ENCODE peak calls at places on chromosomes 4 and X, in seven cellular contexts. E, H, Y, M, D, X and S are unnamed samples.

GRCh38 chr4:76950052-76950845 is 697 bp downstream of the SEPTIN11 start:
- DNase-seq in D (peak), X (peak), E (peak), H (peak), Y (peak), M (peak), S (peak)

GRCh38 chr4:132334081-132334480 is 815.0 kb upstream of the PCDH10 start:
- DNase-seq in E (no peak), Y (no peak), H (no peak), D (no peak), X (no peak), M (no peak), S (no peak)

GRCh38 chr4:100022792-100023222 is 72.7 kb upstream of the H2AZ1 start:
- DNase-seq in X (peak), E (peak), Y (no peak), H (no peak), D (no peak), M (no peak), S (peak)

GRCh38 chr4:122131562-122132157 is 20.5 kb upstream of the BLTP1 start:
- DNase-seq in Y (no peak), D (no peak), M (no peak), X (no peak), H (no peak), E (no peak), S (no peak)

GRCh38 chrX:41043950-41044349 is 41.3 kb upstream of the USP9X start:
- DNase-seq in Y (no peak), M (peak), E (no peak), H (no peak), X (no peak), D (peak), S (no peak)

GRCh38 chr4:1055721-1056590 is 44.5 kb downstream of the FGFRL1 start:
- DNase-seq in E (peak), X (peak), Y (peak), D (no peak), H (peak), M (no peak), S (peak)

GRCh38 chr4:74623041-74623440 is 171.3 kb downstream of the BTC start:
- DNase-seq in H (peak), E (peak), D (peak), X (peak), M (peak), Y (peak), S (peak)

GRCh38 chrX:43505759-43506158 is 150.3 kb upstream of the MAOA start:
- DNase-seq in E (no peak), X (no peak), Y (no peak), D (peak), H (no peak), M (peak), S (no peak)

GRCh38 chr4:168766537-168767316 is 243.3 kb downstream of the CBR4 start:
- DNase-seq in M (peak), H (no peak), E (no peak), D (peak), Y (no peak), X (no peak), S (no peak)

GRCh38 chr4:53592128-53592527 is 842 bp upstream of the LNX1 start:
- DNase-seq in X (no peak), D (no peak), H (no peak), E (peak), Y (peak), M (no peak), S (no peak)

GRCh38 chr4:143358923-143359694 is 22.4 kb downstream of the GAB1 start:
- DNase-seq in D (peak), X (no peak), E (no peak), H (peak), Y (peak), M (peak), S (no peak)

GRCh38 chr4:159077702-159078495 is 25.0 kb upstream of the RAPGEF2 start:
- DNase-seq in Y (peak), D (peak), M (no peak), X (no peak), H (peak), E (no peak), S (no peak)

GRCh38 chr4:127782025-127782274 is 172 bp upstream of the HSPA4L start:
- DNase-seq in E (peak), H (no peak), Y (peak), D (peak), X (peak), M (peak), S (peak)

GRCh38 chrX:111170017-111170416 is 74.0 kb downstream of the PAK3 start:
- DNase-seq in M (no peak), H (no peak), Y (no peak), D (no peak), X (no peak), E (no peak), S (no peak)

GRCh38 chr4:95549246-95550138 is 719 bp upstream of the UNC5C start:
- DNase-seq in E (peak), D (no peak), M (peak), Y (peak), H (no peak), X (peak), S (peak)

GRCh38 chr4:4989083-4989622 is 30.1 kb downstream of the CYTL1 start:
- DNase-seq in D (no peak), X (no peak), E (no peak), H (no peak), M (no peak), Y (no peak), S (no peak)

GRCh38 chr4:142719854-142720541 is 126.1 kb downstream of the INPP4B start:
- DNase-seq in X (peak), Y (peak), D (peak), E (peak), M (peak), H (peak), S (peak)

GRCh38 chr4:128570380-128570779 is 239.1 kb upstream of the JADE1 start:
- DNase-seq in M (peak), X (no peak), H (no peak), E (no peak), D (peak), Y (no peak), S (no peak)

GRCh38 chrX:139831689-139832456 is 101.0 kb downstream of the ATP11C start:
- DNase-seq in E (peak), M (peak), D (peak), Y (peak), X (no peak), H (no peak), S (peak)

GRCh38 chr4:100797791-100798190 is 280.0 kb upstream of the EMCN start:
- DNase-seq in X (no peak), Y (no peak), D (no peak), E (no peak), H (no peak), M (no peak), S (no peak)

GRCh38 chr4:148834804-148835598 is 392.8 kb upstream of the NR3C2 start:
- DNase-seq in H (peak), M (peak), Y (peak), D (peak), E (peak), X (no peak), S (no peak)

GRCh38 chr4:112257098-112257497 is 25.5 kb downstream of the AP1AR start:
- DNase-seq in Y (no peak), D (no peak), H (no peak), M (no peak), E (no peak), X (no peak), S (no peak)

GRCh38 chr4:168863719-168864632 is 146.1 kb downstream of the CBR4 start:
- DNase-seq in D (no peak), X (no peak), M (peak), H (no peak), Y (no peak), E (no peak), S (no peak)

GRCh38 chrX:318739-319578 is at the start of gene GTPBP6:
- DNase-seq in M (peak), E (peak), Y (peak), H (peak), D (peak), X (peak), S (peak)

GRCh38 chr4:15438939-15439524 is 11.2 kb downstream of the C1QTNF7 start:
- DNase-seq in H (no peak), Y (no peak), D (no peak), M (peak), X (no peak), E (no peak), S (no peak)

GRCh38 chr4:176422031-176422430 is 102.3 kb downstream of the SPCS3 start:
- DNase-seq in M (peak), H (no peak), X (no peak), Y (no peak), E (no peak), D (peak), S (no peak)

GRCh38 chr4:181905708-181906107 is 337.5 kb upstream of the TENM3 start:
- DNase-seq in M (no peak), E (no peak), D (no peak), X (no peak), Y (no peak), H (no peak), S (no peak)

GRCh38 chr4:146428298-146428697 is 93.4 kb downstream of the SLC10A7 start:
- DNase-seq in X (no peak), E (no peak), M (no peak), Y (no peak), H (no peak), D (no peak), S (no peak)

GRCh38 chr4:2341911-2342652 is 76.4 kb downstream of the ZFYVE28 start:
- DNase-seq in Y (peak), D (no peak), H (no peak), X (no peak), E (no peak), M (no peak), S (no peak)

GRCh38 chrX:74422029-74422352 is 698 bp downstream of the SLC16A2 start:
- DNase-seq in X (peak), D (no peak), Y (no peak), E (peak), M (no peak), H (no peak), S (no peak)

GRCh38 chr4:45550766-45551366 is 573.0 kb downstream of the GABRG1 start:
- DNase-seq in H (no peak), X (no peak), Y (no peak), D (peak), E (no peak), M (peak), S (no peak)

GRCh38 chr4:77349796-77350195 is 192.8 kb downstream of the CCNG2 start:
- DNase-seq in Y (no peak), E (no peak), D (peak), H (no peak), X (no peak), M (peak), S (no peak)

GRCh38 chr4:184921456-184921855 is 95.7 kb upstream of the ACSL1 start:
- DNase-seq in Y (no peak), M (no peak), E (no peak), D (no peak), X (no peak), H (no peak), S (no peak)

GRCh38 chr4:3879681-3880594 is 113.8 kb downstream of the ADRA2C start:
- DNase-seq in D (no peak), E (peak), H (no peak), M (peak), X (peak), Y (peak), S (no peak)

GRCh38 chr4:99655315-99656081 is 2.1 kb downstream of the C4orf54 start:
- DNase-seq in Y (no peak), M (peak), D (peak), E (no peak), X (no peak), H (no peak), S (no peak)

GRCh38 chr4:113173132-113173531 is 123.7 kb downstream of the ANK2 start:
- DNase-seq in H (no peak), Y (no peak), D (no peak), X (no peak), M (no peak), E (no peak), S (no peak)

GRCh38 chrX:14039344-14039743 is 9.7 kb upstream of the GEMIN8 start:
- DNase-seq in X (peak), E (peak), H (peak), Y (peak), D (peak), M (peak), S (peak)

GRCh38 chr4:7978489-7978888 is 38.8 kb upstream of the AFAP1 start:
- DNase-seq in E (peak), X (no peak), Y (peak), M (no peak), H (no peak), D (peak), S (no peak)
- TF ChIP-seq EZH2phosphoT487 in E (no peak), X (no peak), Y (no peak), M (no peak), H (no peak), D (no peak), S (no peak)

GRCh38 chr4:78779280-78779679 is 3.1 kb downstream of the BMP2K start:
- DNase-seq in H (no peak), E (no peak), M (peak), Y (no peak), D (peak), X (no peak), S (no peak)

GRCh38 chr4:78780093-78780492 is 3.9 kb downstream of the BMP2K start:
- DNase-seq in Y (no peak), X (no peak), E (no peak), D (no peak), M (no peak), H (no peak), S (no peak)

GRCh38 chr4:78784255-78784654 is 8.1 kb downstream of the BMP2K start:
- DNase-seq in D (no peak), X (no peak), M (peak), H (no peak), Y (no peak), E (no peak), S (peak)

GRCh38 chr4:78781086-78781630 is 5.0 kb downstream of the BMP2K start:
- DNase-seq in X (no peak), M (peak), H (no peak), Y (no peak), D (no peak), E (no peak), S (no peak)

DNA sequence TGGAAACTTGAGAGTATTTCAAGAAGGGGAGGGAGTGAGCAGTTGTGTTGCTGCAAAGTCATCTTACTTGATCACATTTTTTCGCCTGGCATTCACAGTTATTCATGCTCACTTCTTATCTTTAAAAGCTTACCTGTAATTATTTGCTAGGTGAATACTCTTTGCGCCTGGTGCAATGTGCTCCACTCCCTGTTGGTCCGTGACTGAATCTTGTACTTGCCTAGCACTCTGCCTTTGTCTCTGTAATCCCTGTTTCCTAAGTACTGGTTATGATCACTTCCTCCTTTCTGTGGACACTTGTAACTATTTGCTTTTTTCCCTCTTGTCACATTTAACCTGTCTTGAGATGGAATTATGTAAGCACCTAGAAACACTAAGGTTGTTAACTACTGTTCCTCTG is 5.8 kb downstream of the BMP2K start:
- DNase-seq in D (no peak), X (no peak), E (no peak), Y (peak), M (no peak), H (peak), S (no peak)
- TF ChIP-seq EZH2phosphoT487 in D (no peak), X (no peak), E (no peak), Y (no peak), M (no peak), H (no peak), S (no peak)

DNA sequence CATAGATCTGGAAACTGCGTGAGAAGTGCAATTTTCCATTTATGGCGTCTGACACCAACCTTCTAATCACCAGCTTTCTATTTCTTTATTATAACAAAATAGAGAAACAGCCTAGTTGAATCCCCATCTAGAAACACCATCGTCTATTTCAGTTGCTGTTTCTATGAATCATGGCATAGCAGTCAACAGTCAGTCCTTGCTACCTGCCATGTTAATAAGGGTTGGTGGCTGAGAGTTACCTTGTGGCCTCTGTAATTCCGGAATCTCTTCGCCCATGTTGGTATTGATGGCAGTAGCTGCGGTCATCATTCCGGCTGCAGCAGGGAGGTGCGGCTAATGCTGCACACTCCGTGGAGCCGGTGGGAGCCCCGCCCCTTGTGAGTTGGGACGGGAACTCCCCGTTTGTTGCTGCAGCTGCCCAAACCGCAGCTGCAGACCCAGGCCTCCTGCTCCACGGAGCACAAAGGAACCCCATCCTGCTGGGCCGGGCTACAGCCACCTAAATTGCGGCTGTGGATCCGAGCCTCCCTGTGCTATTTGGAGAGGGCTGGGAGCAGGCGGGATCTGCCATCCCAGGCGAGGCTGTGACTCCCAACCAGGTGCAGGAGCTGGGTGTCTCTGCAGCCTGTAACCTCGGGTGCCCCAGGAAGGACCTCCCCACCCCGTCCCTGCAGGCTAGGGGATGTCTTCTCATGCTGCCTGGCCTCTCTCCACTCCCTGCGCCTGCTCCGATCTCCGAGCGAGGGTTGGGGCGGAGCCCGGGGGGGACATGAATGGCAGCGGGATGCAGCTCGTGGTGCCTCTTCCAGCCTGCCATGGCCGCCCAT is 115.4 kb upstream of the STK26 start:
- DNase-seq in Y (no peak), H (no peak), E (no peak), M (no peak), X (no peak), D (no peak), S (peak)
- TF ChIP-seq EZH2phosphoT487 in Y (no peak), H (no peak), E (no peak), M (no peak), X (no peak), D (no peak), S (no peak)

GRCh38 chr4:137905930-137906329 is 336.2 kb downstream of the SLC7A11 start:
- DNase-seq in E (no peak), X (no peak), D (no peak), M (peak), H (no peak), Y (no peak), S (no peak)

GRCh38 chr4:137909910-137910309 is 332.2 kb downstream of the SLC7A11 start:
- DNase-seq in D (no peak), M (peak), E (peak), Y (peak), H (no peak), X (peak), S (no peak)
- TF ChIP-seq EZH2phosphoT487 in D (no peak), M (no peak), E (no peak), Y (no peak), H (no peak), X (no peak), S (no peak)

DNA sequence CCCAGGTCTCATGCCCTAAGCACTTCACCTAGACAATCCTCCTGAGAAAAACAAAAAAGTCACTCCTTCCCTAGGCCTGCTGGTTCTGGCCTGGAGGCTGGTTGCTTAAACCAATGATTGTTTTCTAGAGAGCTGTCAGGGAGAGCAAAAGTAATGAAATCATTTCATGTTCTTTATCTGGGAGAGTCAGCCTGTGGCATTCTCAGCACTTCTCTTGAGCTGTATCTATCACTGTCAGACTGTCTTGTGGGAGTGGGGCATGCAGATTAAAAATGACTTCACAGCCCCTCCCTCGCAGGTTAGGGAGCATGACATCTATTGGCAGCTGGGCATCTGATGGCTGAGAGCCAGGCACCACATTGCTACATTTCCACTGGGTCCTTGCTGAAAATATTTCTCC is 20.4 kb upstream of the TMEM154 start:
- DNase-seq in D (no peak), X (no peak), H (no peak), M (no peak), E (no peak), Y (no peak), S (no peak)
- TF ChIP-seq EZH2phosphoT487 in D (no peak), X (no peak), H (no peak), M (no peak), E (no peak), Y (no peak), S (no peak)

GRCh38 chr4:67926485-67926884 is 36.8 kb downstream of the TMPRSS11A start:
- DNase-seq in M (no peak), X (no peak), H (no peak), Y (no peak), E (no peak), D (no peak), S (no peak)

GRCh38 chr4:67931256-67931655 is 32.0 kb downstream of the TMPRSS11A start:
- DNase-seq in D (no peak), M (no peak), H (no peak), Y (no peak), X (no peak), E (no peak), S (no peak)

GRCh38 chr4:67928547-67928946 is 34.7 kb downstream of the TMPRSS11A start:
- DNase-seq in D (peak), Y (no peak), E (no peak), X (no peak), M (no peak), H (no peak), S (peak)

GRCh38 chr4:67927251-67927650 is 36.0 kb downstream of the TMPRSS11A start:
- DNase-seq in E (no peak), Y (no peak), X (no peak), M (no peak), H (no peak), D (no peak), S (no peak)

DNA sequence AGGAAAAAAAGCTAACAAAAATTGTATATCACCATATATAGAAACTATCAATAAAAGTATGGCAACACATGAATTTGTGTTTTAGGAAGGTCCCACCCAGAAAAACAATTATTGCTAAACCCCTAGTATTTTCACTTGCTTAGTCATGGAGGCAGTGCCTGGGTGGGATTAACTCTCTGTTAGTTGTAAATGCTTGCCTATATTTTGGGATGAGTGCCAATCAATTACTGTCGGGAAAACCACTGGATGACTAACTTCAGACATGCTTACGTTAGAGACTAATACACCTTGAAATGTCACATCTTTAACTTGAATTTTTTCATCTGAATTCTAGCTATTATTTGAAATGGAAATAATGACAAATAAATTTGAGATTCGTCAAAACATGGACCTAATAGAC is 33.8 kb downstream of the TMPRSS11A start:
- DNase-seq in X (no peak), Y (no peak), D (peak), E (no peak), H (no peak), M (peak), S (no peak)
- TF ChIP-seq EZH2phosphoT487 in X (no peak), Y (no peak), D (no peak), E (no peak), H (no peak), M (no peak), S (no peak)

GRCh38 chr4:40455340-40455902 is 120.3 kb downstream of the CHRNA9 start:
- DNase-seq in D (peak), H (no peak), E (no peak), Y (no peak), M (peak), X (no peak), S (no peak)

GRCh38 chr4:40453912-40454311 is 118.8 kb downstream of the CHRNA9 start:
- DNase-seq in E (no peak), M (no peak), H (no peak), Y (no peak), X (no peak), D (no peak), S (no peak)

GRCh38 chr4:40454816-40455215 is 119.7 kb downstream of the CHRNA9 start:
- DNase-seq in M (no peak), D (no peak), Y (no peak), X (no peak), H (no peak), E (no peak), S (no peak)

GRCh38 chr4:40458683-40459082 is 123.5 kb downstream of the CHRNA9 start:
- DNase-seq in H (no peak), Y (no peak), E (no peak), D (peak), M (no peak), X (no peak), S (no peak)

GRCh38 chr4:40458109-40458508 is 123.0 kb downstream of the CHRNA9 start:
- DNase-seq in H (no peak), E (no peak), M (no peak), X (no peak), D (peak), Y (no peak), S (no peak)
- TF ChIP-seq EZH2phosphoT487 in H (no peak), E (no peak), M (no peak), X (no peak), D (no peak), Y (no peak), S (no peak)